ENCODE peak calls at places on chromosomes 16 and 17, in ten cellular contexts. J is stomach, U is NB4, Z is IMR-90, Y is prostate gland, D is transverse colon, I is body of pancreas, M is GM12892, G is uterus, C is Peyer's patch. X is an unnamed sample.

GRCh38 chr17:40582328-40582901 is 17.1 kb upstream of the CCR7 start:
- DNase-seq in I (peak), Y (peak), J (peak), U (peak), C (no peak), Z (no peak), M (no peak), G (no peak), D (peak), X (no peak)

GRCh38 chr17:45334701-45335677 is 18.2 kb upstream of the MAP3K14 start:
- DNase-seq in G (no peak), J (no peak), U (no peak), M (no peak), C (no peak), I (no peak), D (peak), Z (no peak), Y (no peak), X (no peak)

GRCh38 chr17:60720763-60721531 is 43.3 kb downstream of the BCAS3 start:
- DNase-seq in U (peak), G (no peak), Y (peak), J (no peak), I (peak), M (peak), D (peak), C (no peak), Z (peak), X (peak)

GRCh38 chr17:48746916-48747444 is 18.4 kb upstream of the HOXB13 start:
- DNase-seq in G (no peak), M (no peak), J (no peak), I (no peak), D (no peak), C (no peak), Y (no peak), U (no peak), Z (no peak), X (no peak)

GRCh38 chr17:39144414-39144813 is 7.0 kb downstream of the PLXDC1 start:
- DNase-seq in Z (peak), J (peak), I (peak), C (peak), Y (peak), U (no peak), M (no peak), D (peak), G (peak), X (no peak)

GRCh38 chr17:79622201-79622601 is 11.3 kb upstream of the RBFOX3 start:
- DNase-seq in U (no peak), M (no peak), Y (no peak), Z (no peak), G (peak), J (no peak), C (peak), D (peak), I (peak), X (no peak)

GRCh38 chr17:36722121-36722902 is 120.9 kb downstream of the MRM1 start:
- DNase-seq in U (peak), G (peak), I (peak), Y (peak), J (peak), C (peak), M (peak), D (peak), Z (peak), X (peak)

GRCh38 chr17:67289174-67289876 is 44.3 kb upstream of the HELZ start:
- DNase-seq in M (no peak), Z (peak), U (no peak), G (peak), J (peak), D (peak), I (peak), Y (peak), C (no peak), X (no peak)

GRCh38 chr17:32445497-32445896 is 1.2 kb downstream of the PSMD11 start:
- DNase-seq in I (no peak), U (peak), D (no peak), Y (no peak), G (no peak), J (no peak), Z (no peak), M (no peak), C (no peak), X (peak)

GRCh38 chr17:32445976-32446375 is 1.7 kb downstream of the PSMD11 start:
- DNase-seq in C (no peak), U (peak), Y (no peak), Z (peak), I (no peak), J (no peak), G (no peak), D (no peak), M (no peak), X (peak)

GRCh38 chr17:32445075-32445427 is 741 bp downstream of the PSMD11 start:
- DNase-seq in I (peak), M (no peak), J (peak), D (peak), C (no peak), Y (peak), Z (peak), G (no peak), U (peak), X (peak)

GRCh38 chr17:32443827-32444300 is 446 bp upstream of the PSMD11 start:
- DNase-seq in J (no peak), I (no peak), M (no peak), C (no peak), Z (no peak), D (no peak), U (no peak), G (no peak), Y (no peak), X (no peak)

DNA sequence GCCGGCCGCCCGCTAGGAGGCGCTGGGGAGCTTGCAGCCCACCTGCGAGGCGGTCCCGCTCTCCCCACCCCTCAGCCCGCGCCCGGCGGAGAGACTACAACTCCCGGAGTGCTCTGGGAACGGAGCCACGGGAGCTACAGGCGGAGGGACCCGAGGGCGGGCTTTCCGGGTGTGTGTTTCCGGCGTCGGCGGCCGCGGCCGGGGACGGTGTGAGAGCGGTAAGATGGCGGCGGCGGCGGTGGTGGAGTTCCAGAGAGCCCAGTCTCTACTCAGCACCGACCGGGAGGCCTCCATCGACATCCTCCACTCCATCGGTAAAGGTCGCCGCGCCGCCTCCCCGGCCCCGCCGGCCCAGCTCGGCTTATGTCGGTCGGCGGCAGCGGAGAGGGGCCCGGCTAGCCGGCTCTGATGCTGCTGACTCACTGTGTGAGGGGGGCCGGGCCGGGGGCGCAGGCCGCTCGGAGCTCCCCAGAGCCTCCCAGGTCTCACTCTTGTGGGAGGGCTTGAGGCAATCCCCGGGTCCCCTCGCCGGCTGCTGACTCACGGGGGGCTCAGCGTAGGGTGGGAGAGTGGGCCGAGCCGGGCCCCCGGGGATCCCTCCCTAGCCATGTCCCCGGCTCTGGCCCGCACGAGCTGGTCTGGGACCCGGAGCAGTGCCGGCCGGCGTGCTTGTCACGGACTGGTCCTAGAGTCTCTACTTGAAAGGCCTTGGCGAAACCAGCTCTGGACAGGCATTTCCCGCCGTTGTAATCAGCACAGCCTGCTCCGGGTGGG is at the start of gene PSMD11:
- DNase-seq in M (peak), J (peak), D (peak), U (peak), C (peak), Z (peak), G (peak), Y (peak), I (peak), X (peak)
- TF ChIP-seq POLR2A in M (peak), J (no peak), D (peak), U (peak), C (peak), Z (peak), G (peak), Y (peak), I (no peak), X (peak)

DNA sequence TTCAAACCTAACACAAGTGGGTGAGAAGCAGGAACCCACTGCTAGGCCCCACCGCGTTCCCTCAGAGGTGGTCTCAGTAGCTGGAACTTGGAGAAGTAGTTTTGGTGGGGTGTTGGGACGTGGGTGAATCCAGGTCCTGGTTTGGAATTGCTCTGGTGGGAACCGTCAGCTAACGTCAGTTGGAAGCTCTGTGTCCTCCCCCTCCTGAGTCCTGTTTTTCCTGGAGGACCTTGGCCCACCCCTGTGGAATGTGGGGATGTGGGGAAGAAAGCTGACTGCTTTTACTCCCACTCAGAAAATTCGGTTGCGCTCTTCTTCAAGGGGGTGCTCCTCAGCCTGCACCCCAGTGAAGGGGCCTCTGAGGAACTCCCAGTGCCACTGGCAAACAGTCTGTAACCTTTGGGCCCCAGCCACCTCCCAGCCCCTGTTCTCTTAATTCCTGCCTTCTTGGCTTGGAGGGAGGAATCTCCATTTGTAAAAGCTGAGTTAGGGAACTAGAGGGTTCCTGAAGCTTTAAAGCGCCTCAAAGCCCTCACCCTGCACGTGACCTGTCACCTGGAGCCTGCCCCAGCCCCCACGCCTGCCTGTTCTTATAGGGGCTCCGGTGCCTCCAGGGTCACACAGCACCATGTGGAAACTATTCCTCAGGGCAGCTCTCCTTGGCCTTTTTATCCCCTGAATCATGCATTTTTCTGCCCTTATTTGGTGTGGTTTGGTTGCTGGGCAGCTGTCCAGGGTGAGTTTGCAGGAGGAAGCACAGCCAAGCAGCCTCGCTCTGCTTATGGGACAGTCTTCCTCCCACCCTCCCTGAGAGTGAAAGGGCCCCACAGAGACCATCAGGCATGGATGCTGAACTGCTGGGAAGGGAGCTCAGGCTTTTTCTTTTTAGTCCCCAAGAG is 16.2 kb upstream of the NAGLU start:
- DNase-seq in C (peak), U (no peak), M (no peak), Y (peak), D (peak), G (peak), I (peak), Z (peak), J (peak), X (peak)
- TF ChIP-seq POLR2A in C (no peak), U (no peak), M (no peak), Y (no peak), D (no peak), G (peak), I (no peak), Z (peak), J (no peak), X (peak)

DNA sequence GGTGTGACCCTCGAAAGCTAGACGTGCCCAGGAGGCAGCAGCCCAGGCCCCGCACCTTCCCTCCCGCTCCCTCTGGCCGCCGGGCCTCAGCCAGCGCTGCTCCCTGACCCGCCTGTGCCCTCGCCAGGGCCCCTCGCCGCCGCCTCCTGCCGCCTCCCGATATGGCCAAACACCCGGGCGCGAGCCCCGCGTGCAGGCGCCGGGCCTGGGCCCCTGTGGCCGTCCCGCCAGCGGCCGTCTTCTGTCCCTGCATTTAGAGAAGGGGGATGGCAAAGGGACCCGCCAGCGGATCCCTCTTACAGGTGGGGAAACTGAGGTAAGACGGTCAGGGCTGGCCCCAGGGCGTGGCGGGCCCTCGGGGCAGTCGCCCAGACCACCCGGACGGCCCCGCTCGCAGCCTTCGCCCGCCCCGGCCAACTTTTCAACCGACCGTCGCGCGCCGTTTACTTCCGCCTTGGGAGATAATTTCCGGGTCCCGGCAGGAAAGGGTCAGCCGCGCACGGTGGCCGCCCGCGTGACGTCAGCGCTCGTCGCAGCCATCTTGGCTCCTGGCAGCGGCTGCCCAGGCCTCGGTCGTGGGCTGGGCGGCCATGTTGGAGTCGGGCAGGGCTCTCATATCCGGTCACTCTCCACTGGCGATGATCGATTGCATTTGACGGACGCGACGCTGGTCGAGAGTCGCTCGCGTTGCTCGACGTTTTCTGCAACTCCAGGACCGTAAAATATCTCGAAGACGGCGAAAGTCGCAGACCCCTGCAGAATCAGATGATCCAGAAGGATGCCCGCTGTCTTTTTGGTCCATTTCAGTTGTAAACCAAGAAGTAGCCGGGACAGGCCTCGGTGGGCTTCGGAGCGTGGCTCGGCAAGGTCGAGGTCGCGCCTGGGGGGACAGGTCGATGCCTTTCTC is 7.1 kb upstream of the GNG13 start:
- DNase-seq in C (peak), J (peak), D (peak), M (peak), U (peak), Z (peak), I (peak), G (peak), Y (peak), X (peak)
- TF ChIP-seq POLR2A in C (peak), J (peak), D (peak), M (peak), U (peak), Z (peak), I (peak), G (peak), Y (peak), X (peak)

GRCh38 chr17:28317099-28317964 is 1.7 kb upstream of the TMEM97 start:
- DNase-seq in D (no peak), J (no peak), M (no peak), C (no peak), Y (no peak), G (no peak), I (no peak), Z (no peak), U (no peak), X (no peak)

GRCh38 chr17:28317965-28318758 is 838 bp upstream of the TMEM97 start:
- DNase-seq in I (no peak), D (no peak), G (no peak), M (peak), Z (no peak), U (peak), C (peak), Y (no peak), J (no peak), X (peak)

GRCh38 chr17:28320215-28321061 is 1.4 kb downstream of the TMEM97 start:
- DNase-seq in M (no peak), Z (no peak), U (no peak), Y (no peak), I (no peak), C (no peak), D (no peak), G (no peak), J (no peak), X (no peak)

GRCh38 chr17:28315846-28316705 is 2.9 kb upstream of the TMEM97 start:
- DNase-seq in Y (no peak), G (no peak), D (no peak), Z (no peak), U (no peak), I (no peak), M (no peak), C (no peak), J (no peak), X (no peak)

GRCh38 chr17:28318759-28319660 is at the start of gene TMEM97:
- DNase-seq in D (peak), J (peak), C (peak), Z (peak), Y (peak), M (peak), I (peak), U (peak), G (peak), X (peak)
- TF ChIP-seq POLR2A in D (peak), J (peak), C (peak), Z (no peak), Y (peak), M (peak), I (peak), U (peak), G (peak), X (peak)

GRCh38 chr17:6702567-6703215 is 10.5 kb downstream of the SLC13A5 start:
- DNase-seq in D (no peak), Y (no peak), M (no peak), G (no peak), I (no peak), Z (no peak), U (peak), J (no peak), C (no peak), X (no peak)
- TF ChIP-seq POLR2A in D (no peak), Y (no peak), M (no peak), G (no peak), I (no peak), Z (no peak), U (no peak), J (no peak), C (no peak), X (no peak)

DNA sequence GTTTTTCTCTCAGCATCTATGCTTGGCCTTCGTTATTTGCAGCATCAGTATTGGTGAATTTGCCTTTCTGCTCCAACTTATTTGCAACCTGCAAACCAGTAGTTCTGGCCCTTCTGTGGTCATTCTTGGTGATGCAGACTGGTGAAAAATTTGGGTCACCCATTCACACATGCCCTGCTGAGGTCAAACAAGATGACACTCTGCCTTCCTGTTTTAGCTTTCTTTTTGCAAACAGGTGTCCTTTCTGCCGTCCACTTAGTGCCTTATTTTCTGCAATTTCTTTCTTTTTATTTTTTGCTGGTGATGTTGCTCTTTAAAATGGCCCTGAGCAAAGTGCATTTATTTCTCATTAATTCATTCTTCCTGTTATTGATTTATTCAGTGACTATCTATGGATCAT is 31.3 kb downstream of the PLCG2 start:
- DNase-seq in G (no peak), I (no peak), C (no peak), J (no peak), Y (no peak), Z (no peak), D (no peak), U (no peak), M (no peak), X (no peak)
- TF ChIP-seq POLR2A in G (no peak), I (no peak), C (no peak), J (no peak), Y (no peak), Z (no peak), D (no peak), U (no peak), M (no peak), X (no peak)

GRCh38 chr16:68232335-68232734 is 3.6 kb downstream of the ESRP2 start:
- DNase-seq in Z (no peak), U (no peak), I (peak), M (no peak), Y (no peak), D (no peak), J (no peak), C (peak), G (no peak), X (no peak)

GRCh38 chr16:68231384-68232136 is 4.4 kb downstream of the ESRP2 start:
- DNase-seq in Z (no peak), J (no peak), G (no peak), U (no peak), D (no peak), M (no peak), C (no peak), I (no peak), Y (no peak), X (no peak)

GRCh38 chr16:68234188-68235104 is 1.5 kb downstream of the ESRP2 start:
- DNase-seq in M (no peak), I (peak), D (peak), U (no peak), G (peak), J (peak), C (peak), Z (no peak), Y (peak), X (peak)

GRCh38 chr16:68233835-68234187 is 2.1 kb downstream of the ESRP2 start:
- DNase-seq in M (no peak), U (no peak), I (no peak), J (no peak), G (peak), Z (no peak), Y (no peak), D (no peak), C (no peak), X (no peak)

DNA sequence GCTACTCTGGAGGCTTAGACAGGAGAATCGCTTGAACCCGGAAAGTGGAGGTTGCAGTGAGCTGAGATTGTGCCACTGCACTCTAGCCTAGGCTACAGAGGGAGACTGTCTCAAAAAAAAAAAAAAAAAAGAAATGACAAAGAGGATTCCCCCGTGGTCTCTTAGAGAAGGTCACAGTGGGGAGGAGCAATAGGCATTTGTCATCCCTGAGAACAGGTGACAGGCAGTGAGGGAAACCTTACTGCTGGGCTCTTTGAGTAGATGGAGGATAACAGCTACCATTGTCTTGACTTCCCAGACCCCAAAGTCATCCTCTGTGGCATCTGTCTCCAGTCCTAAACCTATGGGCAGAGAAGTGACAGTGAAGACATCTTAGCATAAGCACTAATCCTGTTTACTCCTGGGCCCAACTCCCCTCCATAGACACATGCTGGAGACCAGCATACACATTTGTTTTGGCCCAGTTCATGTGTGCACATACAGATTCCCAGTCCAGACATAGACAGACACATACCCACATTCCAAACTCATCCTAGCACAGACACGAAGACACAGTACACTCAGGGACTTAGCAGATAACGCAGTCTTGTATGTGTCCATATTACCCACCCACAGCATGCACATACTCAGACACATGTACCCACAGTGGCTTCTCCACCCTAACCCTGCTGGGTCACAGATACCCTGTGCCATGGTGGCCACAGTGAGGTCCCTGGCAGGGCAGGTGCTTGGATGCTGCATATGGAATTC is 2.7 kb downstream of the ESRP2 start:
- DNase-seq in U (no peak), D (no peak), G (no peak), I (no peak), C (no peak), Z (no peak), M (no peak), Y (no peak), J (no peak), X (no peak)
- TF ChIP-seq POLR2A in U (no peak), D (no peak), G (no peak), I (no peak), C (no peak), Z (no peak), M (no peak), Y (no peak), J (no peak), X (no peak)

X was measured in erythroblast.